ENCODE peak calls at places on chromosomes 12 and 14, in five cellular contexts. One of them, this sample, is unnamed.

GRCh38 chr14:105528859-105529505 is 2.6 kb downstream of the TMEM121 start:
- DNase-seq in IMR-90: no peak
- DNase-seq in mesendoderm: no peak
- DNase-seq in H1: no peak
- DNase-seq in H9: no peak
- DNase-seq in this sample: no peak

GRCh38 chr12:98544741-98545140 is 29.4 kb downstream of the TMPO start:
- DNase-seq in IMR-90: peak
- DNase-seq in mesendoderm: no peak
- DNase-seq in H1: no peak
- DNase-seq in H9: no peak
- DNase-seq in this sample: no peak

GRCh38 chr12:10528150-10528953 is 22.7 kb downstream of the EIF2S3B start:
- DNase-seq in IMR-90: no peak
- DNase-seq in mesendoderm: no peak
- DNase-seq in H1: no peak
- DNase-seq in H9: no peak
- DNase-seq in this sample: no peak

GRCh38 chr12:106044773-106045172 is 94.0 kb downstream of the NUAK1 start:
- DNase-seq in IMR-90: peak
- DNase-seq in mesendoderm: no peak
- DNase-seq in H1: no peak
- DNase-seq in H9: no peak
- DNase-seq in this sample: no peak

GRCh38 chr12:55657282-55657681 is 20.6 kb downstream of the OR10P1 start:
- DNase-seq in IMR-90: no peak
- DNase-seq in mesendoderm: no peak
- DNase-seq in H1: no peak
- DNase-seq in H9: peak
- DNase-seq in this sample: no peak

GRCh38 chr14:104968541-104969401 is 9.4 kb downstream of the AHNAK2 start:
- DNase-seq in IMR-90: no peak
- DNase-seq in mesendoderm: peak
- DNase-seq in H1: no peak
- DNase-seq in H9: peak
- DNase-seq in this sample: no peak

GRCh38 chr14:59292921-59293605 is 104.6 kb downstream of the DAAM1 start:
- DNase-seq in IMR-90: no peak
- DNase-seq in mesendoderm: no peak
- DNase-seq in H1: no peak
- DNase-seq in H9: no peak
- DNase-seq in this sample: no peak

GRCh38 chr12:75923964-75924666 is 107.5 kb downstream of the PHLDA1 start:
- DNase-seq in IMR-90: no peak
- DNase-seq in mesendoderm: no peak
- DNase-seq in H1: no peak
- DNase-seq in H9: no peak
- DNase-seq in this sample: no peak

GRCh38 chr12:11565752-11566151 is 83.7 kb upstream of the ETV6 start:
- DNase-seq in IMR-90: no peak
- DNase-seq in mesendoderm: no peak
- DNase-seq in H1: no peak
- DNase-seq in H9: no peak
- DNase-seq in this sample: no peak

GRCh38 chr12:29160230-29160629 is 11.2 kb downstream of the FAR2 start:
- DNase-seq in IMR-90: no peak
- DNase-seq in mesendoderm: no peak
- DNase-seq in H1: no peak
- DNase-seq in H9: no peak
- DNase-seq in this sample: no peak

GRCh38 chr14:58465425-58465824 is 37.9 kb downstream of the KIAA0586 start:
- DNase-seq in IMR-90: peak
- DNase-seq in mesendoderm: no peak
- DNase-seq in H1: no peak
- DNase-seq in H9: no peak
- DNase-seq in this sample: no peak

GRCh38 chr12:120584343-120585149 is 3.3 kb upstream of the POP5 start:
- DNase-seq in IMR-90: no peak
- DNase-seq in mesendoderm: peak
- DNase-seq in H1: peak
- DNase-seq in H9: peak
- DNase-seq in this sample: peak

GRCh38 chr14:51963164-51963733 is 26.1 kb upstream of the RTRAF start:
- DNase-seq in IMR-90: peak
- DNase-seq in mesendoderm: no peak
- DNase-seq in H1: no peak
- DNase-seq in H9: no peak
- DNase-seq in this sample: no peak

GRCh38 chr14:64800000-64800399 is 79.7 kb downstream of the SPTB start:
- DNase-seq in IMR-90: peak
- DNase-seq in mesendoderm: peak
- DNase-seq in H1: no peak
- DNase-seq in H9: peak
- DNase-seq in this sample: no peak

GRCh38 chr14:98907981-98908544 is 363.9 kb downstream of the BCL11B start:
- DNase-seq in IMR-90: no peak
- DNase-seq in mesendoderm: no peak
- DNase-seq in H1: no peak
- DNase-seq in H9: no peak
- DNase-seq in this sample: no peak

DNA sequence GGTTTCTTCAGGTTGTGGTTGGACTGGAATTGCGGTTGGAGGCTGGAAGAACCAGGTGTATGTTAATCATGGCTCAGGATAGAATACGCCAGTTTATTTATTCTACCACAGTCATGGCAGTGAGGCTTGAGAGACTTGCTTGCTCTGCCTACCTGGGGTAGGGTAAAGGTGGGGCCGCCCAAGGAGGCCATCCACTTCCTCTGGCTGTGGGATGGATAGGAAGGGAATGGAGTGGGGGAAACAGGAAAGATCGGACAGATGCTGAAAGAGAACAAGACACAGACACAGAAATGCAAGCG is 8.1 kb downstream of the SHMT2 start:
- DNase-seq in IMR-90: no peak
- DNase-seq in mesendoderm: no peak
- DNase-seq in H1: no peak
- DNase-seq in H9: no peak
- DNase-seq in this sample: no peak
- H2BK15ac ChIP-seq in IMR-90: no peak
- H2BK15ac ChIP-seq in mesendoderm: no peak
- H2BK15ac ChIP-seq in H1: peak
- H2BK15ac ChIP-seq in H9: no peak
- H2BK15ac ChIP-seq in this sample: no peak

DNA sequence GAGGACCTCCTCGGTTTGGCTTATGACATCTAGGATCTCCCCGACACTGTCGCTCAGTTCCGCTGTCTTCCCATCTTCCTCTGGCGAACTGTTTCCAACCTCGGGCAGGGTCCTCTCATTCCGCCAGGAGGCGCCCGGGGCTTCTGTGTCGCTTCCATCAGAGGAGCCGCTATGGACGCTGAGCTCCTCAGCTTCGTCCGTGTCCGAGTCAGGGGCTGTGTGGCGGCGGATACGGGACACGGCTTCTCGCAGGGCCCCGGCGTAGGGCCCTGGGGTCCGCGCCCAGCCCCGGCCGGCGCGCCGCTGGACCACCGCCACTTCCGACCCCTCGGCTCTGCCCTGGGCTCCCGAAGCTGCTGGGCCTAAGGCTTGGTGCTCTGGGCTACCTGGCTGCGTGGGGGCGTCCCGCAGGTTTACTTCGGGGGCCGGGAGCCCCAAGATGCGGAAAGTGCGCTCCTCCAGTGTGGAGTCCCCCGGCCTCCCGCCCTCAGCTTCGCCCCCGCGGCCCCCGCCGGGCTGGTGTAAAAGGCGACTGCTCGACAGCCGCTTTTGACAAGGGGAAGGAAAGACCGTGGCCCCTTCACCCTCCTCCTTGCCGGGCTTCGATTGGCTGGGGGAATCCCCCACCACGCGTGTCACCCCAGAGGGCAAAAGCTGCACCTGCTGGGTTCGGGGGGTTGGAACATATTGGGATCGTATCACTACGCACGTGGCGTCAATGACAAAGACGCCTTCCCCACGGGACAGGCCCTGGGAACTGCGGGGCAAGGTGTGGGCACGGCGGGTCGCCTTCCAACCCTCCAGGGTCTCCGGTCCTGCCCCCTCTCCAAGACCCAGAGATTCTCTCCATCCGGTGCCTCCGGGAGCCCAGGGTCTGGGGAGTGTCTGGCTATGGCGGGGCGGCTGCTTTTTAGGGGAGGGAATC is 2.1 kb downstream of the DDN start:
- DNase-seq in IMR-90: peak
- DNase-seq in mesendoderm: peak
- DNase-seq in H1: peak
- DNase-seq in H9: peak
- DNase-seq in this sample: no peak
- H2BK15ac ChIP-seq in IMR-90: no peak
- H2BK15ac ChIP-seq in mesendoderm: no peak
- H2BK15ac ChIP-seq in H1: peak
- H2BK15ac ChIP-seq in H9: no peak
- H2BK15ac ChIP-seq in this sample: peak

GRCh38 chr14:102362084-102362483 is 606 bp downstream of the CINP start:
- DNase-seq in IMR-90: peak
- DNase-seq in mesendoderm: no peak
- DNase-seq in H1: no peak
- DNase-seq in H9: no peak
- DNase-seq in this sample: no peak

GRCh38 chr14:102360388-102360787 is 2.3 kb downstream of the CINP start:
- DNase-seq in IMR-90: no peak
- DNase-seq in mesendoderm: no peak
- DNase-seq in H1: no peak
- DNase-seq in H9: no peak
- DNase-seq in this sample: no peak

GRCh38 chr14:102363182-102363952 is 626 bp downstream of the TECPR2 start:
- DNase-seq in IMR-90: peak
- DNase-seq in mesendoderm: peak
- DNase-seq in H1: no peak
- DNase-seq in H9: no peak
- DNase-seq in this sample: peak

DNA sequence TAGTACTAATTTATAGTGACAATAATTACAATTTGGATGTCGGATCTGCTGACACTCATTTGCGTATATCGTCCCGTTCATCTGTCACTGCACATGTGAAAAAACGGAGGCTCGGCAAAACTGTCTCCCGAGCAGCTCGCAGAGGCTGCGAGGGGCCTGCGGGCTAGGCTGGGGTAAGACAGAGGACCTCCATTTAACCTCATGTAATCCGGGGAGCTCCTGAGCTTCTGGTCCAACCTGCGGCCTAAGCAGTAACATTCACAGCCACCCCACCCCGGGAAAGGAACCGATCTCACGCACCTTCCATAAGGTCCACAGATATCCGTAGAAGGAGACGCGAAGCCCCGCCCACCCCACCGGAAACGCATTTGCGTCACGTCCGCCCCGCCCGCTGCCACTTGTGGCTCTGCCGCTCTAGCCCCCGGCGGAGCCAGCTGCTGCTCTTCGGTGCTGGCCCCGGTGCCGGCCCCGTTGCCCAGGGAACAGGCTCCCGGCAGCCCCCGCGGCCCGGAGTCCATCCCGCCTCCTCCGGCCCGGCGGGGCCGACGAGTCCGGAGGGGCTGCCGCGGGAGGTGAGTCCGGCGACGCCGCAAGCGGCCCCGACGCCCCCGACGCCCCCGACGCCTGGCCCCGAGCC is at the start of the genes CINP and TECPR2:
- DNase-seq in IMR-90: peak
- DNase-seq in mesendoderm: peak
- DNase-seq in H1: peak
- DNase-seq in H9: peak
- DNase-seq in this sample: peak
- H2BK15ac ChIP-seq in IMR-90: peak
- H2BK15ac ChIP-seq in mesendoderm: no peak
- H2BK15ac ChIP-seq in H1: no peak
- H2BK15ac ChIP-seq in H9: no peak
- H2BK15ac ChIP-seq in this sample: no peak

GRCh38 chr12:64701283-64701682 is 57.9 kb downstream of the GNS start:
- DNase-seq in IMR-90: no peak
- DNase-seq in mesendoderm: no peak
- DNase-seq in H1: no peak
- DNase-seq in H9: no peak
- DNase-seq in this sample: no peak
- H2BK15ac ChIP-seq in IMR-90: no peak
- H2BK15ac ChIP-seq in mesendoderm: no peak
- H2BK15ac ChIP-seq in H1: no peak
- H2BK15ac ChIP-seq in H9: no peak
- H2BK15ac ChIP-seq in this sample: no peak

GRCh38 chr12:124703852-124704251 is 136.4 kb upstream of the NCOR2 start:
- DNase-seq in IMR-90: no peak
- DNase-seq in mesendoderm: no peak
- DNase-seq in H1: no peak
- DNase-seq in H9: no peak
- DNase-seq in this sample: no peak
- H2BK15ac ChIP-seq in IMR-90: no peak
- H2BK15ac ChIP-seq in mesendoderm: no peak
- H2BK15ac ChIP-seq in H1: no peak
- H2BK15ac ChIP-seq in H9: no peak
- H2BK15ac ChIP-seq in this sample: no peak

This sample was measured in neuronal stem cell.